ENCODE peak calls at places on chromosome 15, in five cellular contexts. R, J, O, W and S are unnamed samples.

GRCh38 chr15:47352217-47352616 is 365.1 kb upstream of the SEMA6D start:
- DNase-seq in R (no peak), J (no peak), O (no peak), W (no peak), S (no peak)

GRCh38 chr15:57743424-57743823 is 36.9 kb downstream of the POLR2M start:
- DNase-seq in R (no peak), J (no peak), O (no peak), W (peak), S (no peak)

GRCh38 chr15:44295909-44296420 is 7.4 kb downstream of the GOLM2 start:
- DNase-seq in R (no peak), J (no peak), O (no peak), W (no peak), S (no peak)

GRCh38 chr15:70356919-70357318 is 259.2 kb upstream of the TLE3 start:
- DNase-seq in R (no peak), J (no peak), O (no peak), W (no peak), S (no peak)

GRCh38 chr15:38912067-38912466 is 347.5 kb upstream of the RASGRP1 start:
- DNase-seq in R (peak), J (no peak), O (no peak), W (no peak), S (no peak)

GRCh38 chr15:100330221-100330620 is 11.6 kb downstream of the ADAMTS17 start:
- DNase-seq in R (no peak), J (no peak), O (no peak), W (no peak), S (no peak)

GRCh38 chr15:40028193-40028592 is 10.8 kb downstream of the SRP14 start:
- DNase-seq in R (no peak), J (no peak), O (no peak), W (no peak), S (no peak)

GRCh38 chr15:82936966-82937647 is 15.4 kb downstream of the HOMER2 start:
- DNase-seq in R (no peak), J (no peak), O (no peak), W (no peak), S (peak)

GRCh38 chr15:70329179-70329578 is 231.5 kb upstream of the TLE3 start:
- DNase-seq in R (no peak), J (no peak), O (no peak), W (no peak), S (no peak)

GRCh38 chr15:64773606-64774555 is 1.5 kb downstream of the RBPMS2 start:
- DNase-seq in R (no peak), J (no peak), O (no peak), W (no peak), S (no peak)

GRCh38 chr15:48803877-48804276 is 7.0 kb downstream of the CEP152 start:
- DNase-seq in R (no peak), J (no peak), O (no peak), W (no peak), S (no peak)

GRCh38 chr15:52746162-52746721 is 43.9 kb downstream of the ONECUT1 start:
- DNase-seq in R (no peak), J (no peak), O (no peak), W (no peak), S (no peak)

GRCh38 chr15:67807141-67807540 is 18.2 kb upstream of the SKOR1 start:
- DNase-seq in R (no peak), J (no peak), O (no peak), W (no peak), S (no peak)

GRCh38 chr15:39327005-39327725 is 253.7 kb upstream of the THBS1 start:
- DNase-seq in R (no peak), J (no peak), O (no peak), W (no peak), S (no peak)

GRCh38 chr15:90889313-90889730 is 5.0 kb downstream of the FES start:
- DNase-seq in R (no peak), J (no peak), O (no peak), W (no peak), S (no peak)

GRCh38 chr15:57640935-57641682 is 49.4 kb downstream of the MYZAP start:
- DNase-seq in R (no peak), J (no peak), O (no peak), W (peak), S (no peak)

GRCh38 chr15:98164573-98164972 is 204.1 kb downstream of the ARRDC4 start:
- DNase-seq in R (no peak), J (no peak), O (no peak), W (no peak), S (no peak)

GRCh38 chr15:67968564-67969440 is 85.3 kb upstream of the PIAS1 start:
- DNase-seq in R (no peak), J (no peak), O (no peak), W (no peak), S (no peak)

GRCh38 chr15:101083336-101084045 is 164.3 kb downstream of the LRRK1 start:
- DNase-seq in R (no peak), J (no peak), O (no peak), W (no peak), S (no peak)

GRCh38 chr15:83747050-83747717 is 93.3 kb downstream of the ADAMTSL3 start:
- DNase-seq in R (no peak), J (peak), O (no peak), W (peak), S (no peak)

GRCh38 chr15:29938701-29939340 is 116.6 kb upstream of the TJP1 start:
- DNase-seq in R (no peak), J (no peak), O (no peak), W (no peak), S (no peak)

GRCh38 chr15:36407647-36408046 is 171.8 kb upstream of the CDIN1 start:
- DNase-seq in R (peak), J (no peak), O (no peak), W (peak), S (no peak)

GRCh38 chr15:72964135-72964534 is 88.1 kb upstream of the NEO1 start:
- DNase-seq in R (no peak), J (no peak), O (no peak), W (no peak), S (no peak)

GRCh38 chr15:98850991-98851776 is 156.4 kb downstream of the PGPEP1L start:
- DNase-seq in R (no peak), J (peak), O (no peak), W (peak), S (peak)